ENCODE peak calls at places on chromosomes 5 and 9, in five cellular contexts. M is effector memory CD4-positive, alpha-beta T cell; E is right atrium auricular region; X is HepG2; W is transverse colon. I is an unnamed sample.
A peak's percentile ranks its signal among the peaks of the same experiment; 100 is the strongest.

GRCh38 chr9:104093162-104093561 is 947 bp upstream of the SMC2 start:
- DNase-seq in M (no peak), E (no peak), X (no peak), W (no peak), I (no peak)

GRCh38 chr9:123643518-123643917 is 286.4 kb downstream of the DENND1A start:
- DNase-seq in M (no peak), E (no peak), X (no peak), W (peak; percentile 85), I (no peak)

GRCh38 chr5:67771221-67771620 is 444.3 kb upstream of the PIK3R1 start:
- DNase-seq in M (no peak), E (no peak), X (no peak), W (no peak), I (no peak)

GRCh38 chr9:77944556-77945261 is 86.9 kb downstream of the GNAQ start:
- DNase-seq in M (no peak), E (no peak), X (no peak), W (peak; percentile 55), I (no peak)

GRCh38 chr5:1050449-1051365 is 42.1 kb downstream of the NKD2 start:
- DNase-seq in M (no peak), E (no peak), X (no peak), W (no peak), I (no peak)

GRCh38 chr9:68447611-68448010 is 91.2 kb downstream of the PGM5 start:
- DNase-seq in M (no peak), E (no peak), X (no peak), W (no peak), I (no peak)

GRCh38 chr9:136204838-136205706 is at the start of gene LHX3:
- DNase-seq in M (no peak), E (no peak), X (no peak), W (no peak), I (no peak)

GRCh38 chr9:38117646-38118045 is 48.6 kb upstream of the SHB start:
- DNase-seq in M (no peak), E (peak; percentile 32), X (no peak), W (no peak), I (no peak)

GRCh38 chr9:8835291-8835690 is 1035.7 kb upstream of the DMAC1 start:
- DNase-seq in M (no peak), E (no peak), X (no peak), W (no peak), I (no peak)

GRCh38 chr5:180938294-180938693 is 39.3 kb downstream of the BTNL8 start:
- DNase-seq in M (no peak), E (no peak), X (no peak), W (no peak), I (no peak)

GRCh38 chr5:171355302-171355724 is 32.3 kb upstream of the NPM1 start:
- DNase-seq in M (no peak), E (no peak), X (no peak), W (no peak), I (peak; percentile 23)

GRCh38 chr5:157915638-157916037 is 56.7 kb upstream of the CLINT1 start:
- DNase-seq in M (no peak), E (peak; percentile 87), X (peak; percentile 17), W (peak; percentile 70), I (no peak)

GRCh38 chr9:36141761-36142160 is 5.2 kb downstream of the GLIPR2 start:
- DNase-seq in M (no peak), E (no peak), X (no peak), W (no peak), I (no peak)

GRCh38 chr9:23081377-23081776 is 634.8 kb downstream of the DMRTA1 start:
- DNase-seq in M (no peak), E (no peak), X (no peak), W (no peak), I (no peak)

GRCh38 chr5:38515648-38516047 is 40.8 kb downstream of the LIFR start:
- DNase-seq in M (no peak), E (no peak), X (peak; percentile 17), W (no peak), I (no peak)

GRCh38 chr5:132473019-132473531 is 17.5 kb downstream of the IRF1 start:
- DNase-seq in M (peak; percentile 81), E (no peak), X (no peak), W (peak; percentile 76), I (peak; percentile 96)

GRCh38 chr9:73655831-73656230 is 504.2 kb downstream of the ANXA1 start:
- DNase-seq in M (no peak), E (no peak), X (no peak), W (no peak), I (no peak)

GRCh38 chr5:42811591-42812392 is at the start of gene SELENOP:
- DNase-seq in M (no peak), E (peak; percentile 72), X (peak; percentile 99), W (peak; percentile 73), I (no peak)

GRCh38 chr5:16596541-16596940 is 20.3 kb downstream of the RETREG1 start:
- DNase-seq in M (no peak), E (no peak), X (no peak), W (no peak), I (no peak)

GRCh38 chr5:10987881-10988504 is 227.0 kb upstream of the DAP start:
- DNase-seq in M (peak; percentile 26), E (peak; percentile 71), X (peak; percentile 43), W (peak; percentile 62), I (peak; percentile 43)

GRCh38 chr9:111272571-111272970 is 57.5 kb downstream of the OR2K2 start:
- DNase-seq in M (no peak), E (no peak), X (no peak), W (no peak), I (no peak)

GRCh38 chr9:89313842-89314241 is 2.8 kb downstream of the CKS2 start:
- DNase-seq in M (no peak), E (no peak), X (no peak), W (no peak), I (no peak)

GRCh38 chr5:56102885-56103284 is 108.1 kb upstream of the IL6ST start:
- DNase-seq in M (no peak), E (no peak), X (no peak), W (no peak), I (no peak)
- H3K27ac ChIP-seq in M (no peak overlapping the region), E (no peak overlapping the region), X (no peak overlapping the region), W (no peak overlapping the region), I (no peak overlapping the region)

DNA sequence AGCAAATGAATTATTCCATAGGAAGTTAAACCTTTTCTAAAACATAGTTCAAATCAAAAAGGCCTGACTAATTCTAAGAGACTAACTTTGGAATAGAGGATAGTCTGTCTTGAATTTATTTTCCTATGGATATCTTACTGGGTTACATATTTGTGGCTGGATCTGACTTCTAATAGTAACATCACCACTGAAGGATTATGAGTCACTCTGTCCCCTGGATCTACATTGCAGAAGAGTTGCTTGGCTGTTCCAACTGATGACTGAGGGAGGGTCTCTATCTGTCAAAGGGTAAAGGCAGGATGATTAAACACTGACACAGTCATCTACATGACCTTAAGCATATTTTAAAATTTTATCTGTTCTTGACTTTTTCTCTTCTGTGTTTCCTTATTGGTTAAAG is 119.6 kb upstream of the FST start:
- DNase-seq in M (no peak), E (no peak), X (no peak), W (no peak), I (no peak)
- H3K4me1 ChIP-seq in M (no peaks in the 10 kb centered on the region), E (no peaks in the 10 kb centered on the region), X (peaks cover 27% of the 10 kb centered on the region), W (no peaks in the 10 kb centered on the region), I (no peaks in the 10 kb centered on the region)

GRCh38 chr9:71120439-71121247 is 778 bp downstream of the TRPM3 start:
- DNase-seq in M (no peak), E (no peak), X (no peak), W (no peak), I (no peak)
- H3K4me3 ChIP-seq in M (no peak overlapping the region), E (no peak overlapping the region), X (no peak overlapping the region), W (no peak overlapping the region), I (no peak overlapping the region)

DNA sequence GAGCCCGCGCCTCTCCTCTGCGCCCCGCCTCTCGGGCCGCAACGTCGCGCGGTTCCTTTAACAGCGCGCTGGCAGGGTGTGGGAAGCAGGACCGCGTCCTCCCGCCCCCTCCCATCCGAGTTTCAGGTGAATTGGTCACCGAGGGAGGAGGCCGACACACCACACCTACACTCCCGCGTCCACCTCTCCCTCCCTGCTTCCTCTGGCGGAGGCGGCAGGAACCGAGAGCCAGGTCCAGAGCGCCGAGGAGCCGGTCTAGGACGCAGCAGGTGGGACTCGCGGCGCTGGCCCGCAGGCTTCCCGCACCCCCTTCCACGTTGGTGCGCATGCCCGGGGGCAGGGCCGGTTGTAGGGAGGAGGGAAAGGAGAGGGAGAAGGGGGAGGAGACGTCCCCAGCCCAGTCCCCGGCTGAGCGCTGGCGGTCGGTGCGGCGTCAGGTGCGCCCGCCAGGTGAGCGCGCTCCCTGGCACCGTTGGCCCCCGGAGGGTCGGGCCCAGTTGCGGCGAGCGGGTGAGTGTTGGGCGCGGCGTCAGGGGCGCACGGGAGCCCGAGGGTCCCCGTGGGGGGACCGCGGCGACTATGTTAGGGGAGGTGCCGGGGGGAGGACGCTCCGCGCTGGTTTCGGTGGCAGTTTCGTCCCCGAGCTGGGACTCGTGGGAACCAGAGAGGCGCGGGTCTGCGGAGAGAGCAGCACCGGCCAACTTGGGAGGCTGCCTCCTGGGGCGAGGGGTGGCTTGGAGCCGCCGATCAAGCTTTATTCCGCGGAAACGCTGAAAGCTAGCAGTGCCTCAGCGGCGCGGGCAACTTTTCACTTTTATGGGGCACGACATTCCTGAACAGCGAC is at the start of gene OCLN:
- DNase-seq in M (no peak), E (no peak), X (peak; percentile 78), W (peak; percentile 85), I (no peak)
- H3K27ac ChIP-seq in M (no peak within 1 kb of the TSS), E (no peak within 1 kb of the TSS), X (peak within 1 kb of the TSS; percentile 77), W (peak within 1 kb of the TSS; percentile 87), I (no peak within 1 kb of the TSS)

DNA sequence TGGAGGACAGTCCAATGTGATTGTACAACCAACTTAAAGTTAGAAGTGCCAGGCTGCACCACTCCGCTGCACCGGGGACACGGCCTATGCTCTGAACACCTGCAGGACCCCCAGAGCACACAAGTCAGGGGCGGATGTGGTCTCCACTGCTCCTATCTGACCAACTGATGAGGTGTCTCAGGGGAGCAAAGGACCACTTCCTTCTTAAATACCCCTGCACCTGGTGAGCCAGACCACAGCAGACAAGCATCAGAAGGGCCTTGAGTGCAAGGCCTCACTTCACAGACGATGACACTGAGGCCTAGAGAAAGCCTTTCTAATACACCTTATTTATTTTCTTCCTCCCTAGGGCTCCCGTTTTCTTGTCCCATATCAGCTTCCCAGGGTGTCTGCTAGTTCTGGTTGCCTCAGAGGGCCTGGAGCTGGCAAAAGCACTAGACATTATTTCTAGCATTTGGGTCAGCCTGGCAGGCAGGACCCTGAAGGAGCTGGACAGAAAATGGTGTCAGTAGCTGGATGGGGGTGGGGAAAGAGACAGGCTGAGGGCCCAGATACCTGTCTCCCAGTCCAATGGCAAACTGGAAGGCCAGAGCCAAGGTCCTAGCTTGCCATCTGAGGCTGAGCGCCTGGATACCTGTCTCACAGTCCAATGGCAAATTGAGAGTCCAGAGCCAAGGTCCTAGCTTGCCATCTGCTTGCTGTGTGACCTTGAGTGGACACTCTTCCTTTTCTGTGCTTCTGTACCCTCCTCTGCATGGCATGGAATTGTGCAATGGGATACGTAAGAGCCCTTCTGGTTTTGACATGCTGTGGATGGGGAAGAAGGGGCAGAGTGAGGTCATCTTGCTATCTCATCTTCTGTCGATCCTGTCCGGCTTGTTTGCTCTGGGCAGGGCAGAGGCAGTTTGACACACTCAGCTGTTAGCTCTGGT is 9.0 kb downstream of the CCDC69 start:
- DNase-seq in M (no peak), E (peak; percentile 56), X (peak; percentile 25), W (peak; percentile 50), I (peak; percentile 20)
- H3K4me1 ChIP-seq in M (peaks cover 75% of the 10 kb centered on the region), E (no peaks in the 10 kb centered on the region), X (peaks cover 43% of the 10 kb centered on the region), W (peaks cover 16% of the 10 kb centered on the region), I (peaks cover 95% of the 10 kb centered on the region)

I was measured in CD8-positive, alpha-beta memory T cell.